ENCODE peak calls at places on chromosomes 1 and 21, in four cellular contexts. K is AG04450, D is fibroblast of pulmonary artery, R is fibroblast of mammary gland. G is an unnamed sample.
A peak's percentile ranks its signal among the peaks of the same experiment; 100 is the strongest.

GRCh38 chr21:46071082-46071481 is 26.8 kb upstream of the COL6A2 start:
- DNase-seq in K (no peak), D (no peak), R (no peak), G (no peak)

GRCh38 chr1:43563779-43564616 is 33.3 kb downstream of the PTPRF start:
- DNase-seq in K (no peak), D (peak; percentile 24), R (no peak), G (peak; percentile 36)

GRCh38 chr1:184975208-184975875 is 1.0 kb upstream of the NIBAN1 start:
- DNase-seq in K (no peak), D (no peak), R (no peak), G (no peak)

GRCh38 chr1:45552309-45552708 is 1.7 kb downstream of the AKR1A1 start:
- DNase-seq in K (no peak), D (no peak), R (no peak), G (no peak)

GRCh38 chr1:91781371-91781825 is 104.6 kb downstream of the TGFBR3 start:
- DNase-seq in K (peak; percentile 68), D (peak; percentile 77), R (peak; percentile 97), G (no peak)

GRCh38 chr1:233614743-233615521 is 1.0 kb downstream of the KCNK1 start:
- DNase-seq in K (no peak), D (no peak), R (no peak), G (no peak)

GRCh38 chr1:39902121-39902807 is 547 bp upstream of the MYCL start:
- DNase-seq in K (no peak), D (peak; percentile 42), R (peak; percentile 27), G (peak; percentile 24)

GRCh38 chr1:223556414-223557124 is 108.9 kb downstream of the CAPN8 start:
- DNase-seq in K (no peak), D (peak; percentile 21), R (peak; percentile 25), G (no peak)

GRCh38 chr1:15736666-15737229 is 690 bp downstream of the SLC25A34 start:
- DNase-seq in K (no peak), D (no peak), R (no peak), G (no peak)

GRCh38 chr21:28069446-28069845 is 923.2 kb downstream of the LTN1 start:
- DNase-seq in K (peak; percentile 63), D (peak; percentile 78), R (peak; percentile 82), G (no peak)

GRCh38 chr1:30686236-30686635 is 37.1 kb downstream of the MATN1 start:
- DNase-seq in K (no peak), D (no peak), R (no peak), G (no peak)

GRCh38 chr1:174401075-174401474 is 46.7 kb upstream of the GPR52 start:
- DNase-seq in K (no peak), D (no peak), R (no peak), G (no peak)

GRCh38 chr1:12654004-12654567 is 10.2 kb downstream of the AADACL4 start:
- DNase-seq in K (no peak), D (peak; percentile 38), R (no peak), G (no peak)

GRCh38 chr1:112673589-112674439 is 645 bp upstream of the MOV10 start:
- DNase-seq in K (peak; percentile 29), D (peak; percentile 83), R (peak; percentile 81), G (no peak)

GRCh38 chr1:3135073-3135745 is 66.2 kb downstream of the PRDM16 start:
- DNase-seq in K (no peak), D (no peak), R (no peak), G (no peak)

GRCh38 chr1:33914531-33914930 is 50.7 kb downstream of the HMGB4 start:
- DNase-seq in K (no peak), D (no peak), R (no peak), G (no peak)

GRCh38 chr1:158810311-158810710 is 20.8 kb upstream of the MNDA start:
- DNase-seq in K (no peak), D (no peak), R (no peak), G (no peak)